ENCODE peak calls at places on chromosomes 5 and 9, in four cellular contexts. One of them, this sample, is unnamed. For H3K4me1, the result is how much of the 10 kb centered on the place peaks cover.

GRCh38 chr5:158560170-158560569 is 539.5 kb downstream of the EBF1 start:
- DNase-seq in fibroblast of lung: no peak
- DNase-seq in endothelial cell of umbilical vein: no peak
- DNase-seq in PC-3: peak
- DNase-seq in this sample: peak

GRCh38 chr5:73115399-73116051 is 4.8 kb upstream of the TMEM171 start:
- DNase-seq in endothelial cell of umbilical vein: no peak
- DNase-seq in fibroblast of lung: peak
- DNase-seq in PC-3: peak
- DNase-seq in this sample: peak

GRCh38 chr5:37837101-37838032 is 2.5 kb downstream of the GDNF start:
- DNase-seq in PC-3: peak
- DNase-seq in fibroblast of lung: peak
- DNase-seq in endothelial cell of umbilical vein: peak
- DNase-seq in this sample: peak

GRCh38 chr9:95736370-95736769 is 139.1 kb upstream of the ERCC6L2 start:
- DNase-seq in PC-3: peak
- DNase-seq in endothelial cell of umbilical vein: no peak
- DNase-seq in fibroblast of lung: no peak
- DNase-seq in this sample: no peak

GRCh38 chr5:72586788-72587530 is 79.7 kb upstream of the ZNF366 start:
- DNase-seq in endothelial cell of umbilical vein: no peak
- DNase-seq in fibroblast of lung: no peak
- DNase-seq in PC-3: peak
- DNase-seq in this sample: no peak

GRCh38 chr9:94630833-94631232 is 8.5 kb downstream of the FBP1 start:
- DNase-seq in PC-3: peak
- DNase-seq in fibroblast of lung: no peak
- DNase-seq in endothelial cell of umbilical vein: no peak
- DNase-seq in this sample: peak

GRCh38 chr9:129838707-129839259 is 3.5 kb downstream of the USP20 start:
- DNase-seq in PC-3: peak
- DNase-seq in endothelial cell of umbilical vein: no peak
- DNase-seq in fibroblast of lung: peak
- DNase-seq in this sample: no peak

GRCh38 chr5:39760385-39761198 is 335.8 kb upstream of the DAB2 start:
- DNase-seq in endothelial cell of umbilical vein: peak
- DNase-seq in PC-3: peak
- DNase-seq in fibroblast of lung: peak
- DNase-seq in this sample: no peak

GRCh38 chr9:124270504-124271335 is 13.0 kb downstream of the NEK6 start:
- DNase-seq in endothelial cell of umbilical vein: peak
- DNase-seq in PC-3: no peak
- DNase-seq in fibroblast of lung: no peak
- DNase-seq in this sample: no peak

GRCh38 chr5:118095100-118095499 is 893.2 kb downstream of the DTWD2 start:
- DNase-seq in endothelial cell of umbilical vein: no peak
- DNase-seq in PC-3: no peak
- DNase-seq in fibroblast of lung: no peak
- DNase-seq in this sample: no peak

GRCh38 chr5:106154280-106154716 is 1516.4 kb downstream of the EFNA5 start:
- DNase-seq in fibroblast of lung: no peak
- DNase-seq in PC-3: no peak
- DNase-seq in endothelial cell of umbilical vein: no peak
- DNase-seq in this sample: no peak

GRCh38 chr9:117224676-117225075 is 190.2 kb downstream of the ASTN2 start:
- DNase-seq in fibroblast of lung: no peak
- DNase-seq in PC-3: no peak
- DNase-seq in endothelial cell of umbilical vein: no peak
- DNase-seq in this sample: no peak

GRCh38 chr9:105554042-105554441 is 3.9 kb upstream of the FKTN start:
- DNase-seq in PC-3: no peak
- DNase-seq in fibroblast of lung: peak
- DNase-seq in endothelial cell of umbilical vein: no peak
- DNase-seq in this sample: no peak

GRCh38 chr5:119321569-119322311 is 34.1 kb upstream of the TNFAIP8 start:
- DNase-seq in fibroblast of lung: no peak
- DNase-seq in endothelial cell of umbilical vein: no peak
- DNase-seq in PC-3: peak
- DNase-seq in this sample: no peak
- H3K4me1 ChIP-seq in fibroblast of lung: under half
- H3K4me1 ChIP-seq in endothelial cell of umbilical vein: under half
- H3K4me1 ChIP-seq in PC-3: under half
- H3K4me1 ChIP-seq in this sample: under half

GRCh38 chr9:134295101-134295745 is 31.0 kb upstream of the RXRA start:
- DNase-seq in PC-3: no peak
- DNase-seq in fibroblast of lung: no peak
- DNase-seq in endothelial cell of umbilical vein: no peak
- DNase-seq in this sample: no peak
- TF ChIP-seq EZH2 in PC-3: no peak
- TF ChIP-seq EZH2 in fibroblast of lung: no peak
- TF ChIP-seq EZH2 in endothelial cell of umbilical vein: no peak
- TF ChIP-seq EZH2 in this sample: no peak

DNA sequence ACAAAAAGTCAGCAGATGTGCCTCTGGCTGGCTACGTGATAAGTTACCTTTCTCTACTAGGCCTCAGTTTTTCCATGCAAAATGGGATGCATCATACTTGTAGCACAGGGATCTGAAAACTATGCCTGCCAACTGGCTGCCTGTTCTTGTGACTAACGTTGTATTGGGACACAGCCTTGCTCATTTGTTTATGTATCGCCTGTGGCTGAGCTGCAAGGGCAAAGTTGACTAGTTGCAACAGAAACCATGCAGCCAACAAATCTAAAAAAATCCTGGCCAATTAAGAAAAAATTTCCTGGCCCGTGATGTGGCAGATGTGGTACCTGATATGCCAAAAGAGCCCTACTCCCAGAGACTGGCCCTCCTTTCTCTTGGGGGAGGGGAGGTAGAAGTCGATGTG is 131.3 kb downstream of the SEC61B start:
- DNase-seq in PC-3: peak
- DNase-seq in endothelial cell of umbilical vein: no peak
- DNase-seq in fibroblast of lung: peak
- DNase-seq in this sample: no peak
- H3K27ac ChIP-seq in PC-3: no peak
- H3K27ac ChIP-seq in endothelial cell of umbilical vein: no peak
- H3K27ac ChIP-seq in fibroblast of lung: peak
- H3K27ac ChIP-seq in this sample: no peak

GRCh38 chr5:154194348-154195329 is 4.1 kb downstream of the GALNT10 start:
- DNase-seq in fibroblast of lung: peak
- DNase-seq in endothelial cell of umbilical vein: peak
- DNase-seq in PC-3: peak
- DNase-seq in this sample: no peak
- H3K4me1 ChIP-seq in fibroblast of lung: under half
- H3K4me1 ChIP-seq in endothelial cell of umbilical vein: half or more
- H3K4me1 ChIP-seq in PC-3: half or more
- H3K4me1 ChIP-seq in this sample: under half

GRCh38 chr9:136848393-136849037 is 694 bp upstream of the PHPT1 start:
- DNase-seq in endothelial cell of umbilical vein: no peak
- DNase-seq in fibroblast of lung: no peak
- DNase-seq in PC-3: peak
- DNase-seq in this sample: peak

GRCh38 chr9:136847827-136848392 is 1.3 kb upstream of the PHPT1 start:
- DNase-seq in endothelial cell of umbilical vein: peak
- DNase-seq in PC-3: peak
- DNase-seq in fibroblast of lung: peak
- DNase-seq in this sample: peak

GRCh38 chr9:136846376-136847064 is 2.7 kb upstream of the PHPT1 start:
- DNase-seq in fibroblast of lung: no peak
- DNase-seq in endothelial cell of umbilical vein: no peak
- DNase-seq in PC-3: no peak
- DNase-seq in this sample: no peak

GRCh38 chr9:136845465-136846261 is 3.4 kb downstream of the AJM1 start:
- DNase-seq in fibroblast of lung: no peak
- DNase-seq in endothelial cell of umbilical vein: no peak
- DNase-seq in PC-3: no peak
- DNase-seq in this sample: no peak

DNA sequence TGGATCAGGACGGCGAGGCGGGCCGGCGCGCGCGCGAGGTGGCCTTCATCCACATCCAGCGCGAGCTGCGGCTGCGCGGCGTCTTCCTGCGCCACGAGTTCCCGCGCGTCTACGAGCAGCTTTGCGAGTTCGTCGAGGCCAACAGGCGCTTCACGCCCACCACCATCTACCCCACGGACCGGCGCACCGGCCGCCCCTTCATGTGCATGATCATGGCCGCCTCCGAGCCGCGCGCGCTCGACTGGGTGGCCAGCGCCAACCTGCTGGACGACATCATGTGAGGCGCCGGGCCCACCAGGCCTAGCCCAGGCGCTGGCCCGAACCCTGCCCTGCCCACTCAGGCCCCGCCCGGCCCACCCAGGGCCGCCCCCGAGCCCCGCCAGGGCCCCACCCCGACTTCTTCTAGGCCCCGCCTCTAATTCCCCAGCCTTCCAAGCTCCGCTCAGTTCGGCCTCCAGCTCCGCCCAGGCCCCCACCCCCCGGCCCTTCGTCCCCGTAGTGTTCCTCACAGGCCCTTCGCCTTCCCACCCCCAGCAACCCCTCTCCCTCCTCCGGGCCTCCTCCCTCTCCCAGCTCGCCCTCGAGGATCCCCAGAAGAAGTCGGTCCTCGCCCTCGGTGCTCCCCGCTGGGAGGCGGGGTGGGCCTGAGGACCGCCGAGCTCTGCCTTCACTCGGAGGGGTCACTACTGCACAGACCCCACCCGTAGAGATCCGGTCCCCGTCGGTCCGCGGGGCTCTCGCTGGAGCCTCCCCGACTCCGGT is 2.0 kb upstream of the PHPT1 start:
- DNase-seq in PC-3: peak
- DNase-seq in fibroblast of lung: peak
- DNase-seq in endothelial cell of umbilical vein: peak
- DNase-seq in this sample: peak
- TF ChIP-seq EZH2 in PC-3: no peak
- TF ChIP-seq EZH2 in fibroblast of lung: no peak
- TF ChIP-seq EZH2 in endothelial cell of umbilical vein: no peak
- TF ChIP-seq EZH2 in this sample: no peak

DNA sequence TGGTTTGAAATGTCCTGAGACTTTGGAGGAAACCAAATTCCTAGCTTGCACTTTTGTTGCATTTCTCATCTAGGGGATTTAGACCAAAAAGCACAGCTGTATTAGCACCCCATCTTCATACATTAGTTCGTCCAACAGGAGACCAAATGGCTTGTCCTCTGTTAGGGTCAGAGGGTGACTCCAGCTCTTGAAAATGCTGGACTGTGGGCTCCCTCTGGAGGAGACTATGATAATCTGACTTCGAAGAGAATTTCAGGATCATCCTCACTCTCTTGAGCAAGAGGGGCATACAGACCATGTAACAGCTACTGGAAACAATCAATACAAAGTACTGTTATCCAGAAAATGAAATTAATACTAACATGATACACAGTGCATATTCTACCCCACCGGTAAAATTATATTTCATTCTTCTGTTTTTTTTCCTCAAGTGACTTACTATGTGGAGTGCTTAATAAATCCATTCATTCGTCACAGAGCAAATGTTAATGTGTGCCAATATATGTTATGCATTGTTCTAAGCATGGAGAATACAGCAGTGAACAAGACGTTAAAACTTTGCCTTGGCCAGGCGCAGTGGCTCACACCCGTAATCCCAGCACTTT is 63.7 kb upstream of the PPP2CA start:
- DNase-seq in endothelial cell of umbilical vein: peak
- DNase-seq in fibroblast of lung: peak
- DNase-seq in PC-3: peak
- DNase-seq in this sample: peak
- H3K27ac ChIP-seq in endothelial cell of umbilical vein: no peak
- H3K27ac ChIP-seq in fibroblast of lung: no peak
- H3K27ac ChIP-seq in PC-3: no peak
- H3K27ac ChIP-seq in this sample: no peak

This sample was measured in hepatocyte.